ENCODE peak calls at places on chromosomes 7 and 10, in four cellular contexts. One of them, this sample, is unnamed.

GRCh38 chr7:133947458-133948044 is 179.6 kb upstream of the LRGUK start:
- DNase-seq in RWPE2: no peak
- DNase-seq in pancreas: no peak
- DNase-seq in ascending aorta: no peak
- DNase-seq in this sample: no peak

GRCh38 chr10:122703483-122704448 is 4.1 kb upstream of the C10orf120 start:
- DNase-seq in RWPE2: no peak
- DNase-seq in pancreas: peak; percentile 82
- DNase-seq in ascending aorta: peak; percentile 67
- DNase-seq in this sample: peak; percentile 66

GRCh38 chr7:73443543-73444255 is 10.1 kb downstream of the FZD9 start:
- DNase-seq in RWPE2: no peak
- DNase-seq in pancreas: no peak
- DNase-seq in ascending aorta: no peak
- DNase-seq in this sample: no peak

GRCh38 chr10:110530131-110530831 is 32.6 kb downstream of the DUSP5 start:
- DNase-seq in RWPE2: peak; percentile 79
- DNase-seq in pancreas: peak; percentile 60
- DNase-seq in ascending aorta: no peak
- DNase-seq in this sample: peak; percentile 26

GRCh38 chr7:114761973-114762372 is 159.9 kb upstream of the MDFIC start:
- DNase-seq in RWPE2: no peak
- DNase-seq in pancreas: no peak
- DNase-seq in ascending aorta: no peak
- DNase-seq in this sample: no peak

GRCh38 chr10:23408330-23408976 is 30.4 kb upstream of the OTUD1 start:
- DNase-seq in RWPE2: no peak
- DNase-seq in pancreas: no peak
- DNase-seq in ascending aorta: no peak
- DNase-seq in this sample: no peak

GRCh38 chr7:5574770-5575269 is 151.2 kb upstream of the TNRC18 start:
- DNase-seq in RWPE2: no peak
- DNase-seq in pancreas: no peak
- DNase-seq in ascending aorta: no peak
- DNase-seq in this sample: no peak

GRCh38 chr7:17233643-17234397 is 64.6 kb upstream of the AHR start:
- DNase-seq in RWPE2: no peak
- DNase-seq in pancreas: no peak
- DNase-seq in ascending aorta: no peak
- DNase-seq in this sample: no peak

GRCh38 chr10:85851300-85851699 is 515.3 kb downstream of the GRID1 start:
- DNase-seq in RWPE2: no peak
- DNase-seq in pancreas: no peak
- DNase-seq in ascending aorta: no peak
- DNase-seq in this sample: no peak

GRCh38 chr10:72792288-72792687 is 100.3 kb downstream of the MCU start:
- DNase-seq in RWPE2: no peak
- DNase-seq in pancreas: no peak
- DNase-seq in ascending aorta: no peak
- DNase-seq in this sample: no peak

GRCh38 chr7:41911792-41912191 is 208.9 kb upstream of the INHBA start:
- DNase-seq in RWPE2: no peak
- DNase-seq in pancreas: no peak
- DNase-seq in ascending aorta: no peak
- DNase-seq in this sample: no peak

GRCh38 chr7:102304668-102305067 is 18.0 kb downstream of the SH2B2 start:
- DNase-seq in RWPE2: no peak
- DNase-seq in pancreas: no peak
- DNase-seq in ascending aorta: no peak
- DNase-seq in this sample: no peak

GRCh38 chr10:42149027-42149700 is 489.2 kb downstream of the ZNF33B start:
- DNase-seq in RWPE2: peak; percentile 59
- DNase-seq in pancreas: peak; percentile 23
- DNase-seq in ascending aorta: no peak
- DNase-seq in this sample: no peak

GRCh38 chr10:17474595-17474994 is 20.2 kb upstream of the ST8SIA6 start:
- DNase-seq in RWPE2: no peak
- DNase-seq in pancreas: no peak
- DNase-seq in ascending aorta: no peak
- DNase-seq in this sample: no peak

GRCh38 chr7:112157072-112157471 is 49.1 kb downstream of the DOCK4 start:
- DNase-seq in RWPE2: no peak
- DNase-seq in pancreas: no peak
- DNase-seq in ascending aorta: no peak
- DNase-seq in this sample: no peak

GRCh38 chr10:101038486-101038885 is 7.5 kb downstream of the SFXN3 start:
- DNase-seq in RWPE2: no peak
- DNase-seq in pancreas: no peak
- DNase-seq in ascending aorta: no peak
- DNase-seq in this sample: no peak

GRCh38 chr10:554182-554848 is 135.2 kb downstream of the DIP2C start:
- DNase-seq in RWPE2: no peak
- DNase-seq in pancreas: no peak
- DNase-seq in ascending aorta: no peak
- DNase-seq in this sample: no peak

GRCh38 chr10:71634531-71635164 is 84.9 kb downstream of the C10orf105 start:
- DNase-seq in RWPE2: no peak
- DNase-seq in pancreas: peak; percentile 68
- DNase-seq in ascending aorta: no peak
- DNase-seq in this sample: peak; percentile 75

GRCh38 chr7:155733582-155734444 is 78.5 kb downstream of the SHH start:
- DNase-seq in RWPE2: no peak
- DNase-seq in pancreas: no peak
- DNase-seq in ascending aorta: no peak
- DNase-seq in this sample: no peak

GRCh38 chr7:142104550-142105527 is 6.7 kb upstream of the MGAM2 start:
- DNase-seq in RWPE2: no peak
- DNase-seq in pancreas: no peak
- DNase-seq in ascending aorta: no peak
- DNase-seq in this sample: peak; percentile 71

GRCh38 chr10:47346572-47347302 is 1.4 kb upstream of the RBP3 start:
- DNase-seq in RWPE2: peak; percentile 52
- DNase-seq in pancreas: no peak
- DNase-seq in ascending aorta: no peak
- DNase-seq in this sample: peak; percentile 44

GRCh38 chr7:106423836-106424475 is 139.2 kb upstream of the NAMPT start:
- DNase-seq in RWPE2: no peak
- DNase-seq in pancreas: no peak
- DNase-seq in ascending aorta: no peak
- DNase-seq in this sample: no peak

DNA sequence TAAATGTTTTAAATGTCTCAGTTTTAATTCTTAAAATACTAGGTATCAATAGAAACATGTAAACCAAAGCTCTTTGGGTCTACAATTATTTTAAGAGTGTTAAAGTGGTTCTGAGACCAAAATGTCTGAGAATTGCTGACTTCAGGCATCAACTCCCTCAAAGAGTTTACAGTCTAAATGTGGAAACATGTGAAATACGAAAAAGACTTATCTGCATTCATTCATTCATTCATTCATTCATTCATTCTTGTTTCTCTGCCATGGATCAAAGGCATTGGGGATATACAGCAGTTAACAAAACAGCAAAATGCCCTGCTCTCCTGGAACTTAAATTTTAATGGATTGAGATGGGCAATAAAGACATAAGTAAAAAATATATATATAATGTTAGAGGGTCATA is 69.8 kb downstream of the BLNK start:
- DNase-seq in RWPE2: no peak
- DNase-seq in pancreas: no peak
- DNase-seq in ascending aorta: no peak
- DNase-seq in this sample: no peak
- H3K27me3 ChIP-seq in RWPE2: no peaks in the 10 kb centered on the region
- H3K27me3 ChIP-seq in pancreas: no peaks in the 10 kb centered on the region
- H3K27me3 ChIP-seq in ascending aorta: no peaks in the 10 kb centered on the region
- H3K27me3 ChIP-seq in this sample: no peaks in the 10 kb centered on the region

GRCh38 chr10:102648889-102649752 is 4.8 kb downstream of the TRIM8 start:
- DNase-seq in RWPE2: peak; percentile 39
- DNase-seq in pancreas: no peak
- DNase-seq in ascending aorta: no peak
- DNase-seq in this sample: no peak

GRCh38 chr10:102649770-102650654 is 5.7 kb downstream of the TRIM8 start:
- DNase-seq in RWPE2: peak; percentile 65
- DNase-seq in pancreas: no peak
- DNase-seq in ascending aorta: no peak
- DNase-seq in this sample: no peak

GRCh38 chr10:102652170-102652926 is 8.1 kb downstream of the TRIM8 start:
- DNase-seq in RWPE2: no peak
- DNase-seq in pancreas: no peak
- DNase-seq in ascending aorta: no peak
- DNase-seq in this sample: no peak

GRCh38 chr10:102651455-102652169 is 7.3 kb downstream of the TRIM8 start:
- DNase-seq in RWPE2: peak; percentile 37
- DNase-seq in pancreas: no peak
- DNase-seq in ascending aorta: no peak
- DNase-seq in this sample: no peak

DNA sequence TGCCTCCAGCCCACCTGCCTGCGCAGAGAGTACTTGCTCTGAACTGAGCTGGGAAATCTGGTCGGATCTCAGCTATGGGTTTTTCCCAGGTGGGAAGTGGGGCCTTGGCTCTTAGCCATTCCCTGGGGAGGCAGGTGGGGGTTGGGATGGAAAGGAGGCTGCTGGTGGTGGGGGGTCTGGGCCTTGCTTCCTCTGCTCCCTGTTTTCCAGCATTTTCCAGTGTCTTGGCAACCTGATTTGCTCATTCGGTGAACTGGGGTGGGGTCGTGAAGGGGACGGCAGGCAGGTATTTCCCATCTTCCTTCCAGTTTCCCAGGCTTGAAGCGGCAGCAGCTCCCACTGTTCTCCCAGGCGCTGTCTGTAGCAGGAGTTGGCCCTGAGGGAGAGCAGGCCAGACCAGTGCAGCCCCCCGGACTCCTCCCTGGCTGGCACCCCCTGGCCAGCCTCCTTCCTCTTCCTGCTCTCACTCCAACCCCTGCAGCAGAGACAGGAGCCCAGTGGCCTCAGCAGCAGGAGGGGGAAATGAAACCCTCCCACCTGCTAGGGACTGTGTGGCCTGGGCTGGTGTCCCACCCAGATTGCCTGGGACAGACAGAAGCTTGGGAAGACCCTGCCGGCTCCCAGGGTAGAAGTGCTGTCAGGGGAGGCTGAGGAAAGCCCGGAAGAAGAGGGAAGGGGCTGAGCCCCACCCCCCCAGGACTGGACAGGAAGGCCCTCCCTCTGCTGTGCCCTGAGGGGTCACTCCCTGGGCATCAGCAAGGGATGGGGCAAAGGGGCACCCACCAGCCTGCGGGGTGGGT is 6.6 kb downstream of the TRIM8 start:
- DNase-seq in RWPE2: no peak
- DNase-seq in pancreas: no peak
- DNase-seq in ascending aorta: no peak
- DNase-seq in this sample: no peak
- TF ChIP-seq CTCF in RWPE2: no peak
- TF ChIP-seq CTCF in pancreas: no peak
- TF ChIP-seq CTCF in ascending aorta: no peak
- TF ChIP-seq CTCF in this sample: no peak

GRCh38 chr7:36972140-36972518 is 247.8 kb upstream of the AOAH start:
- DNase-seq in RWPE2: no peak
- DNase-seq in pancreas: no peak
- DNase-seq in ascending aorta: no peak
- DNase-seq in this sample: no peak
- H3K27ac ChIP-seq in RWPE2: no peak overlapping the region
- H3K27ac ChIP-seq in pancreas: peak overlapping the region; percentile 68
- H3K27ac ChIP-seq in ascending aorta: no peak overlapping the region
- H3K27ac ChIP-seq in this sample: no peak overlapping the region

GRCh38 chr7:158488225-158488889 is 99.3 kb downstream of the PTPRN2 start:
- DNase-seq in RWPE2: no peak
- DNase-seq in pancreas: no peak
- DNase-seq in ascending aorta: no peak
- DNase-seq in this sample: no peak

GRCh38 chr7:158487546-158488224 is 99.9 kb downstream of the PTPRN2 start:
- DNase-seq in RWPE2: no peak
- DNase-seq in pancreas: no peak
- DNase-seq in ascending aorta: no peak
- DNase-seq in this sample: no peak

GRCh38 chr7:158491094-158491493 is 96.5 kb downstream of the PTPRN2 start:
- DNase-seq in RWPE2: no peak
- DNase-seq in pancreas: no peak
- DNase-seq in ascending aorta: no peak
- DNase-seq in this sample: no peak

GRCh38 chr7:158490171-158490782 is 97.3 kb downstream of the PTPRN2 start:
- DNase-seq in RWPE2: no peak
- DNase-seq in pancreas: no peak
- DNase-seq in ascending aorta: no peak
- DNase-seq in this sample: no peak

GRCh38 chr7:158489462-158490155 is 98.0 kb downstream of the PTPRN2 start:
- DNase-seq in RWPE2: no peak
- DNase-seq in pancreas: no peak
- DNase-seq in ascending aorta: no peak
- DNase-seq in this sample: no peak
- H3K27me3 ChIP-seq in RWPE2: no peaks in the 10 kb centered on the region
- H3K27me3 ChIP-seq in pancreas: no peaks in the 10 kb centered on the region
- H3K27me3 ChIP-seq in ascending aorta: no peaks in the 10 kb centered on the region
- H3K27me3 ChIP-seq in this sample: no peaks in the 10 kb centered on the region

GRCh38 chr10:49222170-49222569 is 34.0 kb upstream of the TMEM273 start:
- DNase-seq in RWPE2: no peak
- DNase-seq in pancreas: no peak
- DNase-seq in ascending aorta: no peak
- DNase-seq in this sample: no peak
- TF ChIP-seq CTCF in RWPE2: no peak
- TF ChIP-seq CTCF in pancreas: no peak
- TF ChIP-seq CTCF in ascending aorta: no peak
- TF ChIP-seq CTCF in this sample: no peak

DNA sequence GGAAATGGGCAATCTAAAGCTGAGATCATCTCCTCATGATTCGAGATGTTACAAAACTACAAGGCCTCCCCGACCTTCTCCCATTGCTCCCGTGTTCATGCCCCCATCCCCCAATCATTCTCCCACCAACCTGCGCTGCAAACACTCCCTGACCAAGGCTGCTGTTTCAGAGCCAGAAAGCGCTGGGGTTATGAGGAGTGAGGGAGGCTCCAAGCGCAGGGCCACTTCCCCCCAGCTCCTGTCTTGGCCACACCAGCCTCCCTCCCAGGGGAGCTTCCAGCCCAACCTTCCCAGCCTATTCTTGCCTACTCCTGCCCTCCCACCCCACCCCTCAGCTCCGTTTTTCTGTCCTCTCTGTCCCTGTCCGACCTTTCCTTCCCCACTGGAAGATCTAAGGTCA is 14.7 kb upstream of the NODAL start:
- DNase-seq in RWPE2: no peak
- DNase-seq in pancreas: no peak
- DNase-seq in ascending aorta: no peak
- DNase-seq in this sample: no peak
- H3K27ac ChIP-seq in RWPE2: no peak overlapping the region
- H3K27ac ChIP-seq in pancreas: no peak overlapping the region
- H3K27ac ChIP-seq in ascending aorta: no peak overlapping the region
- H3K27ac ChIP-seq in this sample: no peak overlapping the region

DNA sequence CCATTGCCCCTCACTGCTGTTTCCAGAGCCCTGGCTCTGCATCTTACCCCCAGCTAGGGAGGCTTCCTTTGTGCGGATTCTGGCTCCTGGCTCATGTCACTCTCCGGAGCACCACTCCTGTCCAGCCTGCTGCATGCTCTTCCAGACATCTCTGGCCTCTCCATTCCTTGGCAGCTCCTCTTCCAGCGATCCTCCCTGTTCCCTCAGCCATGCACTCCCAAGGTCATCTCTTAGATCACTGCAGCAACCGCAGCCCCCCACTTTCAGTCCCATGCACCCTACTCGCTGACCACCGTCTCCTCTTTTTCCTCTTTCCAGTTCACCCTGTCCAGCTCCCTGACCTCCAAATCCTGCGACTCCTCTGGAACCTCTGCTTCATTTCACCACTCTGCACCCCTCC is 6.9 kb upstream of the SMARCD3 start:
- DNase-seq in RWPE2: no peak
- DNase-seq in pancreas: peak; percentile 3
- DNase-seq in ascending aorta: no peak
- DNase-seq in this sample: no peak
- H3K27me3 ChIP-seq in RWPE2: no peaks in the 10 kb centered on the region
- H3K27me3 ChIP-seq in pancreas: no peaks in the 10 kb centered on the region
- H3K27me3 ChIP-seq in ascending aorta: no peaks in the 10 kb centered on the region
- H3K27me3 ChIP-seq in this sample: peaks cover 13% of the 10 kb centered on the region

This sample was measured in colonic mucosa.